ENCODE peak calls at places on chromosomes 12 and 14, in nine cellular contexts. B is GM23338; A is mesenchymal stem cell; Q is GM23248; R is CD4-positive, CD25-positive, alpha-beta regulatory T cell; N is AG04450; O is sigmoid colon; P is right atrium auricular region; E is osteoblast. W is an unnamed sample. For H3K27me3, the result is how much of the 10 kb centered on the place peaks cover.

GRCh38 chr12:94070520-94070919 is 77.9 kb upstream of the PLXNC1 start:
- DNase-seq in B (no peak), A (no peak), Q (no peak), R (no peak), N (no peak), O (no peak), P (no peak), E (peak), W (no peak)

GRCh38 chr14:70027785-70028428 is 148.7 kb downstream of the SMOC1 start:
- DNase-seq in B (peak), A (peak), Q (peak), R (peak), N (no peak), O (peak), P (peak), E (peak), W (peak)

GRCh38 chr14:97185186-97185585 is 388.0 kb downstream of the VRK1 start:
- DNase-seq in B (peak), A (no peak), Q (no peak), R (peak), N (no peak), O (no peak), P (no peak), E (no peak), W (no peak)

GRCh38 chr14:72060460-72060859 is 128.2 kb downstream of the RGS6 start:
- DNase-seq in B (no peak), A (no peak), Q (no peak), R (no peak), N (no peak), O (no peak), P (no peak), E (no peak), W (no peak)

GRCh38 chr12:49328816-49329215 is 5.8 kb downstream of the TROAP start:
- DNase-seq in B (no peak), A (no peak), Q (no peak), R (no peak), N (no peak), O (peak), P (no peak), E (peak), W (no peak)

GRCh38 chr12:125435871-125436270 is 370.6 kb downstream of the AACS start:
- DNase-seq in B (no peak), A (no peak), Q (no peak), R (no peak), N (no peak), O (no peak), P (no peak), E (no peak), W (no peak)

GRCh38 chr14:74241611-74242005 is 2.4 kb downstream of the VSX2 start:
- DNase-seq in B (no peak), A (peak), Q (no peak), R (no peak), N (no peak), O (no peak), P (no peak), E (peak), W (no peak)

GRCh38 chr12:95102916-95103671 is 29.7 kb upstream of the NR2C1 start:
- DNase-seq in B (no peak), A (peak), Q (peak), R (peak), N (peak), O (no peak), P (no peak), E (peak), W (peak)

GRCh38 chr12:24416423-24417109 is 467.1 kb upstream of the SOX5 start:
- DNase-seq in B (no peak), A (no peak), Q (no peak), R (no peak), N (no peak), O (no peak), P (no peak), E (no peak), W (no peak)

GRCh38 chr12:81077329-81077685 is 572 bp upstream of the ACSS3 start:
- DNase-seq in B (peak), A (peak), Q (no peak), R (no peak), N (no peak), O (no peak), P (no peak), E (peak), W (peak)

GRCh38 chr12:119183942-119184695 is 5.4 kb downstream of the HSPB8 start:
- DNase-seq in B (no peak), A (no peak), Q (peak), R (no peak), N (no peak), O (peak), P (no peak), E (no peak), W (no peak)

GRCh38 chr12:124704619-124705018 is 137.2 kb upstream of the NCOR2 start:
- DNase-seq in B (no peak), A (no peak), Q (no peak), R (no peak), N (no peak), O (no peak), P (no peak), E (no peak), W (no peak)

GRCh38 chr12:19263666-19264065 is 134.1 kb downstream of the PLEKHA5 start:
- DNase-seq in B (peak), A (no peak), Q (no peak), R (no peak), N (no peak), O (no peak), P (no peak), E (peak), W (no peak)

GRCh38 chr14:23206422-23207145 is 23.1 kb upstream of the SLC7A8 start:
- DNase-seq in B (peak), A (no peak), Q (no peak), R (no peak), N (no peak), O (no peak), P (no peak), E (no peak), W (no peak)

GRCh38 chr12:124866195-124866882 is 2.7 kb upstream of the SCARB1 start:
- DNase-seq in B (no peak), A (no peak), Q (no peak), R (no peak), N (no peak), O (no peak), P (no peak), E (no peak), W (no peak)

GRCh38 chr12:114003286-114003685 is 37.2 kb upstream of the RBM19 start:
- DNase-seq in B (no peak), A (no peak), Q (no peak), R (no peak), N (no peak), O (no peak), P (no peak), E (no peak), W (no peak)

GRCh38 chr14:37597538-37598084 is 2.2 kb downstream of the TTC6 start:
- DNase-seq in B (peak), A (peak), Q (peak), R (no peak), N (no peak), O (peak), P (no peak), E (peak), W (peak)

GRCh38 chr12:1660304-1661187 is 30.3 kb upstream of the ADIPOR2 start:
- DNase-seq in B (no peak), A (peak), Q (peak), R (peak), N (no peak), O (peak), P (peak), E (no peak), W (peak)

GRCh38 chr12:39723831-39724230 is 104.2 kb upstream of the ABCD2 start:
- DNase-seq in B (no peak), A (peak), Q (peak), R (no peak), N (no peak), O (no peak), P (no peak), E (peak), W (peak)

GRCh38 chr12:126069549-126070165 is 1004.4 kb downstream of the AACS start:
- DNase-seq in B (peak), A (peak), Q (peak), R (no peak), N (no peak), O (no peak), P (no peak), E (no peak), W (peak)

GRCh38 chr12:6620137-6620884 is 13.1 kb upstream of the CHD4 start:
- DNase-seq in B (peak), A (peak), Q (peak), R (peak), N (no peak), O (no peak), P (no peak), E (peak), W (no peak)

GRCh38 chr12:89024580-89024979 is 327.7 kb downstream of the DUSP6 start:
- DNase-seq in B (no peak), A (no peak), Q (no peak), R (no peak), N (no peak), O (no peak), P (no peak), E (no peak), W (no peak)

GRCh38 chr12:132761032-132761910 is at the start of gene ANKLE2:
- DNase-seq in B (peak), A (peak), Q (peak), R (peak), N (no peak), O (peak), P (no peak), E (peak), W (peak)

GRCh38 chr14:92274055-92274454 is 48.9 kb upstream of the SLC24A4 start:
- DNase-seq in B (no peak), A (no peak), Q (no peak), R (no peak), N (no peak), O (no peak), P (no peak), E (no peak), W (no peak)
- H3K27me3 ChIP-seq in B (under half), A (half or more), Q (under half), R (under half), N (under half), O (under half), P (under half), E (under half), W (half or more)

DNA sequence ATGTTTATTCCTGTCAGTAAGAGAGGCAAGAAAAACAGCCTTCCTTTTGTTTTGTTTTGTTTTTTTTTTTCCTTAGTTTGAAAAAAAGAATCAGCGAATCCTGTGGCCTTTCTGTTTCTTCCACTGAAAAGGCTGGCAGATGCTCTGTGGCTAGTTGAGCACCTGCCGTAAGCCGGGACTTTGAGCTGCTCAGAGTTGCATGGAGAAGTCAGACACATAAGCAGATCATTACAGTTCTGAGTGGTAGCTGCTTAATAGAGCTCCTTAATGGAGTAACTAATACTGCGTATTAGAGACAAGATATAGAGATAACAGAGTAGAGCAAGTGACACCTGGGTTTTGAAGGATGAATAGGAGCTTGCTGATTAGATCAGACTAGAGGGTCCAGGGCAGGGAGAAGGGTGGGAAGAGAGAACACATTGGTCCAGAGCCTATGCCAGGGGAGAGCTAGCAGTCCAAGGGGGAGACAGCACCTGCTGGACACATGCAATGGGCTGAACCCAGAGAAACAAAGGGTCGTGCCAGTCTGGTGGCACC is 129.4 kb downstream of the TSPAN9 start:
- DNase-seq in B (no peak), A (no peak), Q (no peak), R (no peak), N (no peak), O (no peak), P (no peak), E (no peak), W (no peak)
- H3K27me3 ChIP-seq in B (under half), A (under half), Q (under half), R (under half), N (under half), O (under half), P (under half), E (under half), W (under half)

GRCh38 chr12:127294651-127295205 is 972.2 kb upstream of the TMEM132C start:
- DNase-seq in B (no peak), A (no peak), Q (no peak), R (no peak), N (no peak), O (no peak), P (peak), E (no peak), W (no peak)

GRCh38 chr12:127296591-127296990 is 970.4 kb upstream of the TMEM132C start:
- DNase-seq in B (no peak), A (no peak), Q (no peak), R (no peak), N (no peak), O (no peak), P (peak), E (no peak), W (no peak)

GRCh38 chr12:127293507-127294310 is 973.3 kb upstream of the TMEM132C start:
- DNase-seq in B (peak), A (peak), Q (peak), R (no peak), N (no peak), O (no peak), P (peak), E (peak), W (peak)

GRCh38 chr12:127297327-127297726 is 969.6 kb upstream of the TMEM132C start:
- DNase-seq in B (no peak), A (no peak), Q (no peak), R (no peak), N (no peak), O (no peak), P (peak), E (no peak), W (no peak)

GRCh38 chr12:127295630-127296029 is 971.3 kb upstream of the TMEM132C start:
- DNase-seq in B (no peak), A (no peak), Q (no peak), R (no peak), N (no peak), O (no peak), P (peak), E (no peak), W (no peak)
- H3K27me3 ChIP-seq in B (under half), A (under half), Q (under half), R (under half), N (under half), O (under half), P (under half), E (under half), W (under half)

DNA sequence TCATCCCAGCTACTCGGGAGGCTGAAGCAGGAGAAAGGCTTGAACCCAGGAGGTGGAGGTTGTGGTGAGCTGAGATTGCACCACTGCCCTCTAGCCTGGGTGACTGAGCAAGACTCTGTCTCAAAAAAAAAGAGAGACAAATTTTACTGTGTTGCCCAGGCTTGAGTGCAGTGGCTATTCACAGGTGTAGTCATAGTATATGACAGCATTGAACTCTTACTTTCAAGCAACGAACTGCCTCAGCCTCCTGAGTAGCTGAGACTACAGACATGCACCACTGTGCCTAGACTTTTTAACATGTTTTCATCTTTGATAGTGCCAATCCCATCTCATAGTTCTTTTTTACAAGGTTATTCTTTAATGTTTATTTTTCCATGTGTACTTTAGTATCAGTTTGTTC is 13.7 kb downstream of the ARID2 start:
- DNase-seq in B (no peak), A (no peak), Q (no peak), R (no peak), N (no peak), O (no peak), P (no peak), E (no peak), W (no peak)
- H3K27me3 ChIP-seq in B (under half), A (under half), Q (under half), R (under half), N (under half), O (under half), P (under half), E (under half), W (under half)

DNA sequence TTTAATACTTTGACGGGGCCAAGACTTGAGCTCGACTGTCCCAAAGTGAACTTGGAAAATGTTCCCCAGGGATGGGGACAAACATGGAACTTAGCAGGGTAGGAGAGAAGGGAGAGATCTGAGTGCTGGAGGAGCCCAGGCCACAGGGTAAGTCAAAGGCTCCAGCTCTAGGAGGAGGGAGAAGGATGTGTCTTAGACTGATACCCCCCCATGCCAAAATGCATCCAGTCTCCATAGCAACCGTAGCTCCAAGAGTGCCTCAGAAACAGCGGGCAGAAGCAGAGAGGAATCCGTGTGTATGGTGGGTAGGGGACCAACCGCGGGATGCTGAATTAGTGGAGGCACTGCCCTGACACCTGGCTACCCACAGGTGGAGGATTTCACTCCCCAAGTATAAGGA is 845 bp upstream of the AGAP2 start:
- DNase-seq in B (no peak), A (no peak), Q (no peak), R (no peak), N (no peak), O (no peak), P (no peak), E (peak), W (no peak)
- H3K27me3 ChIP-seq in B (half or more), A (half or more), Q (under half), R (under half), N (half or more), O (half or more), P (under half), E (half or more), W (half or more)

GRCh38 chr14:101563654-101564443 is 2.6 kb downstream of the DIO3 start:
- DNase-seq in B (peak), A (no peak), Q (no peak), R (no peak), N (no peak), O (no peak), P (no peak), E (peak), W (no peak)
- H3K27me3 ChIP-seq in B (half or more), A (half or more), Q (half or more), R (under half), N (half or more), O (half or more), P (under half), E (half or more), W (half or more)

GRCh38 chr12:112617191-112617505 is 174.4 kb upstream of the RPH3A start:
- DNase-seq in B (no peak), A (no peak), Q (no peak), R (no peak), N (no peak), O (no peak), P (no peak), E (no peak), W (no peak)
- H3K27me3 ChIP-seq in B (under half), A (under half), Q (under half), R (under half), N (under half), O (under half), P (under half), E (under half), W (under half)

DNA sequence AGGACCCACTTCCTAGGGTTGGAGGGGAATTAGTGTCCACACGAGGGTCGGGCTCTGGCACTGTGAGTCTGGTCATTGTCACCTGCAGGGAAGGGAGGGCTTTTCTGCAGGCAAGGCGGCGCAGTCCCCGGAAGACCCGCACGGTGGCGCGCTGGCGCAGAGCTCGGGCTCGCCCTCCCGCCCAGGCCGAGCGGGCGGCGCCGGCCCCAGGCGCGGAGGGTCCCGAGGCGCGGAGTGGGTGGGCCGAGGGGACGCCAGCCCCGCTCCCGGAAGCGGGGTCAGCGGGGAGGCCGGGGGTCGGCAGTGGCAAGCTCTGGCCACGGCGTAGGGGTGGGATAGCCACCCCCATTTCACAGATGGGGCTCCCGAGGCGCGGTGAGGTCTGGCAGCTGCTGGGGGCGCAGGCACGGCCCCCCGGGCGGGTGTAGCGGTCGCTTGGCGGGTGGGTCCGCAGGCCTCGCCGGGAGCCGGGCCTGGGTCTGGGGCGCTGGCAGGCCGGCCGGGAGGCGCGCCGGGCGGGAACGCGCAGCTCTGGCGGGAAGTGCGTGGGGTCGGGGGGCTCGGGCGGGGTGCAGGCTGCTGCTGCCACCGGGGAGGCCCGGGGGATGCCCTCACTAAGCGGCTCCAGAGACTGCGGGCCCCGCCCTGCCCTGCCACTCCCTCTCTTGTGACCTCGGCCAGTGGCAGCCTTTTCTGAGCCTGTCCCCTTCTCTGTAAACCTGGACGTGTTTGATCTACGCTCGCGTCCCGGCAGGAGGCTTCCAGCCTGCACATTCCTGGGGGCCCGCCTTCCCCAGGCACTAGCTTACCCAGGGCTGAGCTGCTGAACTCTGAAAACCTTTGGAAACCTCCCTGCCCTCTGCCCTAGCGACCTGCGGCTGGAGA is 46.1 kb downstream of the CYP46A1 start:
- DNase-seq in B (peak), A (peak), Q (peak), R (peak), N (no peak), O (peak), P (peak), E (peak), W (peak)
- H3K27me3 ChIP-seq in B (under half), A (under half), Q (under half), R (under half), N (under half), O (under half), P (under half), E (under half), W (under half)

W was measured in adipocyte.